ENCODE peak calls at places on chromosome 19, in nine cellular contexts. O, G, X, T, E, S, D, U and J are unnamed samples.
A peak's percentile ranks its signal among the peaks of the same experiment; 100 is the strongest.

GRCh38 chr19:35029737-35030256 is 473 bp upstream of the SCN1B start:
- DNase-seq in O (no peak), G (peak; percentile 55), X (peak; percentile 29), T (no peak), E (no peak), S (peak; percentile 72), D (no peak), U (no peak), J (no peak)

GRCh38 chr19:33403973-33404304 is 30.4 kb downstream of the CEBPG start:
- DNase-seq in O (no peak), G (no peak), X (peak; percentile 29), T (no peak), E (no peak), S (no peak), D (peak; percentile 38), U (no peak), J (peak; percentile 11)

GRCh38 chr19:46748325-46749109 is 2.3 kb upstream of the STRN4 start:
- DNase-seq in O (peak; percentile 55), G (no peak), X (peak; percentile 45), T (peak; percentile 71), E (peak; percentile 78), S (peak; percentile 75), D (peak; percentile 74), U (peak; percentile 64), J (peak; percentile 56)

GRCh38 chr19:39403331-39404312 is 3.0 kb upstream of the ZFP36 start:
- DNase-seq in O (peak; percentile 98), G (peak; percentile 99), X (peak; percentile 95), T (peak; percentile 100), E (peak; percentile 100), S (peak; percentile 98), D (peak; percentile 86), U (peak; percentile 99), J (peak; percentile 96)

GRCh38 chr19:46898731-46899130 is 37.9 kb downstream of the ARHGAP35 start:
- DNase-seq in O (no peak), G (no peak), X (no peak), T (peak; percentile 33), E (no peak), S (no peak), D (no peak), U (peak; percentile 34), J (no peak)

GRCh38 chr19:38839816-38840582 is 8.4 kb upstream of the ECH1 start:
- DNase-seq in O (no peak), G (peak; percentile 57), X (no peak), T (no peak), E (no peak), S (no peak), D (peak; percentile 24), U (no peak), J (no peak)

GRCh38 chr19:49188626-49189200 is 31.1 kb downstream of the TRPM4 start:
- DNase-seq in O (no peak), G (no peak), X (no peak), T (no peak), E (no peak), S (no peak), D (no peak), U (no peak), J (no peak)

GRCh38 chr19:45125975-45126493 is 33.1 kb downstream of the PPP1R37 start:
- DNase-seq in O (peak; percentile 34), G (no peak), X (peak; percentile 31), T (peak; percentile 39), E (peak; percentile 25), S (peak; percentile 65), D (peak; percentile 81), U (peak; percentile 28), J (peak; percentile 61)

GRCh38 chr19:40594657-40595077 is 6.5 kb upstream of the LTBP4 start:
- DNase-seq in O (no peak), G (peak; percentile 59), X (no peak), T (no peak), E (no peak), S (peak; percentile 94), D (no peak), U (no peak), J (no peak)

GRCh38 chr19:10420444-10421239 is at the start of gene PDE4A:
- DNase-seq in O (no peak), G (peak; percentile 69), X (peak; percentile 82), T (no peak), E (no peak), S (peak; percentile 32), D (no peak), U (no peak), J (peak; percentile 54)

GRCh38 chr19:54245936-54246335 is 3.3 kb upstream of the LILRA6 start:
- DNase-seq in O (no peak), G (no peak), X (no peak), T (no peak), E (no peak), S (no peak), D (no peak), U (no peak), J (no peak)

GRCh38 chr19:378706-379105 is 30.2 kb downstream of the C2CD4C start:
- DNase-seq in O (no peak), G (no peak), X (no peak), T (no peak), E (no peak), S (no peak), D (no peak), U (no peak), J (no peak)

GRCh38 chr19:15640904-15641597 is 354 bp downstream of the CYP4F3 start:
- DNase-seq in O (no peak), G (no peak), X (no peak), T (no peak), E (no peak), S (no peak), D (no peak), U (no peak), J (no peak)

GRCh38 chr19:4678881-4679379 is 8.8 kb upstream of the MYDGF start:
- DNase-seq in O (no peak), G (no peak), X (no peak), T (peak; percentile 33), E (no peak), S (no peak), D (no peak), U (no peak), J (no peak)

GRCh38 chr19:45569619-45570421 is 14.8 kb downstream of the OPA3 start:
- DNase-seq in O (peak; percentile 22), G (peak; percentile 71), X (no peak), T (peak; percentile 38), E (no peak), S (peak; percentile 62), D (peak; percentile 67), U (peak; percentile 45), J (peak; percentile 25)

GRCh38 chr19:15195381-15195964 is 5.3 kb downstream of the NOTCH3 start:
- DNase-seq in O (no peak), G (peak; percentile 88), X (peak; percentile 52), T (peak; percentile 53), E (peak; percentile 74), S (peak; percentile 33), D (peak; percentile 67), U (peak; percentile 55), J (no peak)

GRCh38 chr19:48466571-48467325 is 2.4 kb upstream of the CYTH2 start:
- DNase-seq in O (no peak), G (peak; percentile 63), X (no peak), T (no peak), E (no peak), S (no peak), D (no peak), U (no peak), J (no peak)

GRCh38 chr19:15427350-15427700 is 8.5 kb upstream of the AKAP8L start:
- DNase-seq in O (no peak), G (peak; percentile 49), X (no peak), T (no peak), E (no peak), S (no peak), D (no peak), U (no peak), J (no peak)

DNA sequence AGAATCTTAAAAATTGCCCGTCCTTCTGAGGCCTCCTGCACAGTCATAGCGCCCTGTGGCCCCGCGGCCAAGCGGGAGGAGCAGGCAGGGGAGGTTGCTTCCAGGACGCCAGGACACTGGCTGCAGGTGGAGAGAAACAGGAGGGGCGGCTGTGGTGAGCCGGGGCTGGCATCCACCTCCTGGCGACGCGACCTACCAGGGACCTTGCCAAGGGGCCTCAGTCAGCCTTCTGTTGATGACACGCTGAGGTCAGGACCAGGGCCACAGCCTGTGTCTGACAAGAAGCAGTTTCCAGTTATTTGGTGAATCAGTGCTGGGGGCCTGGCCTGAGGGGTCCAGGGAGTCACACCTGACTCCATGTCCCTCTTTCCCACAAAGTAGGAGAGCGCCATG is 13.3 kb upstream of the MKNK2 start:
- DNase-seq in O (no peak), G (peak; percentile 69), X (no peak), T (no peak), E (no peak), S (no peak), D (no peak), U (no peak), J (no peak)
- H3K4me1 ChIP-seq in O (peaks cover 31% of the 10 kb centered on the region), G (peaks cover 8% of the 10 kb centered on the region), X (peaks cover 26% of the 10 kb centered on the region), T (peaks cover 30% of the 10 kb centered on the region), E (peaks cover 44% of the 10 kb centered on the region), S (peaks cover 22% of the 10 kb centered on the region), D (peaks cover 31% of the 10 kb centered on the region), U (peaks cover 42% of the 10 kb centered on the region), J (peaks cover 31% of the 10 kb centered on the region)

GRCh38 chr19:57888107-57888493 is 737 bp downstream of the ZNF814 start:
- DNase-seq in O (no peak), G (no peak), X (no peak), T (no peak), E (no peak), S (no peak), D (no peak), U (no peak), J (no peak)
- H3K9me3 ChIP-seq in O (peaks cover 67% of the 10 kb centered on the region), G (no peaks in the 10 kb centered on the region), X (peaks cover 11% of the 10 kb centered on the region), T (no peaks in the 10 kb centered on the region), E (peaks cover 36% of the 10 kb centered on the region), S (peaks cover 85% of the 10 kb centered on the region), D (no peaks in the 10 kb centered on the region), U (peaks cover 10% of the 10 kb centered on the region), J (peaks cover 10% of the 10 kb centered on the region)

GRCh38 chr19:6270822-6271221 is 9.0 kb downstream of the MLLT1 start:
- DNase-seq in O (no peak), G (no peak), X (no peak), T (no peak), E (no peak), S (no peak), D (no peak), U (no peak), J (no peak)

GRCh38 chr19:6270076-6270745 is 9.6 kb downstream of the MLLT1 start:
- DNase-seq in O (no peak), G (no peak), X (no peak), T (no peak), E (no peak), S (no peak), D (no peak), U (no peak), J (no peak)

GRCh38 chr19:6267552-6268381 is 12.0 kb downstream of the MLLT1 start:
- DNase-seq in O (no peak), G (no peak), X (no peak), T (no peak), E (no peak), S (no peak), D (no peak), U (no peak), J (no peak)

GRCh38 chr19:6268382-6268771 is 11.4 kb downstream of the MLLT1 start:
- DNase-seq in O (no peak), G (no peak), X (no peak), T (no peak), E (no peak), S (no peak), D (no peak), U (no peak), J (no peak)

GRCh38 chr19:6269101-6269886 is 10.5 kb downstream of the MLLT1 start:
- DNase-seq in O (no peak), G (no peak), X (no peak), T (no peak), E (no peak), S (no peak), D (no peak), U (no peak), J (no peak)
- H3K4me1 ChIP-seq in O (no peaks in the 10 kb centered on the region), G (peaks cover 21% of the 10 kb centered on the region), X (peaks cover 36% of the 10 kb centered on the region), T (peaks cover 29% of the 10 kb centered on the region), E (peaks cover 47% of the 10 kb centered on the region), S (peaks cover 6% of the 10 kb centered on the region), D (peaks cover 45% of the 10 kb centered on the region), U (peaks cover 41% of the 10 kb centered on the region), J (no peaks in the 10 kb centered on the region)

GRCh38 chr19:27618006-27618405 is 1594.9 kb downstream of the UQCRFS1 start:
- DNase-seq in O (no peak), G (no peak), X (no peak), T (no peak), E (no peak), S (no peak), D (no peak), U (no peak), J (no peak)
- H3K9me3 ChIP-seq in O (peaks cover 73% of the 10 kb centered on the region), G (no peaks in the 10 kb centered on the region), X (no peaks in the 10 kb centered on the region), T (no peaks in the 10 kb centered on the region), E (peaks cover 78% of the 10 kb centered on the region), S (peaks cover 75% of the 10 kb centered on the region), D (no peaks in the 10 kb centered on the region), U (peaks cover 97% of the 10 kb centered on the region), J (peaks cover 4% of the 10 kb centered on the region)